ENCODE peak calls at places on chromosomes 16 and 17, in six cellular contexts. S, L, O, T, J and W are unnamed samples.

GRCh38 chr17:79023886-79024771 is at the start of gene C1QTNF1:
- DNase-seq in S (no peak), O (no peak), L (no peak), T (no peak), J (peak), W (no peak)

GRCh38 chr17:15264542-15264941 is 584 bp downstream of the PMP22 start:
- DNase-seq in L (no peak), S (no peak), T (peak), O (no peak), J (no peak), W (no peak)

GRCh38 chr16:66135376-66135775 is 231.1 kb upstream of the CDH5 start:
- DNase-seq in J (no peak), S (no peak), L (no peak), T (peak), O (no peak), W (no peak)

GRCh38 chr17:7573324-7574080 is 5.9 kb upstream of the CD68 start:
- DNase-seq in O (peak), L (peak), S (peak), J (peak), T (peak), W (peak)

GRCh38 chr16:84270071-84270470 is 24.6 kb upstream of the WFDC1 start:
- DNase-seq in T (no peak), L (no peak), J (no peak), O (no peak), S (no peak), W (no peak)

GRCh38 chr16:59212492-59213024 is 478.4 kb upstream of the GOT2 start:
- DNase-seq in L (no peak), J (no peak), T (no peak), O (no peak), S (peak), W (no peak)

GRCh38 chr16:24499193-24499814 is 40.1 kb upstream of the RBBP6 start:
- DNase-seq in T (no peak), O (no peak), L (no peak), J (no peak), S (peak), W (no peak)

GRCh38 chr17:12472613-12473173 is 193.0 kb upstream of the MYOCD start:
- DNase-seq in T (no peak), O (no peak), S (no peak), L (peak), J (no peak), W (no peak)

GRCh38 chr17:6435051-6435450 is at the start of gene AIPL1:
- DNase-seq in L (no peak), O (no peak), J (no peak), S (no peak), T (no peak), W (no peak)

GRCh38 chr16:2856061-2856670 is 1.8 kb downstream of the PRSS22 start:
- DNase-seq in T (no peak), J (no peak), S (no peak), L (no peak), O (no peak), W (no peak)

GRCh38 chr17:79947351-79948031 is 88.2 kb downstream of the TBC1D16 start:
- DNase-seq in O (no peak), S (no peak), J (peak), L (no peak), T (no peak), W (no peak)

GRCh38 chr16:54397190-54397835 is 110.7 kb upstream of the IRX3 start:
- DNase-seq in S (no peak), J (no peak), T (no peak), O (no peak), L (no peak), W (no peak)

GRCh38 chr17:82346342-82347300 is 12.4 kb upstream of the TEX19 start:
- DNase-seq in S (no peak), L (no peak), T (no peak), O (no peak), J (no peak), W (no peak)

GRCh38 chr17:82257473-82257872 is 16.0 kb downstream of the CSNK1D start:
- DNase-seq in S (peak), L (no peak), J (no peak), O (no peak), T (no peak), W (no peak)

GRCh38 chr16:29683543-29684090 is 4.6 kb downstream of the QPRT start:
- DNase-seq in J (no peak), T (no peak), L (no peak), O (no peak), S (no peak), W (no peak)

GRCh38 chr17:18119166-18119745 is 10.7 kb downstream of the MYO15A start:
- DNase-seq in L (no peak), J (no peak), S (no peak), O (no peak), T (no peak), W (no peak)

GRCh38 chr16:2252806-2253148 is 1.4 kb upstream of the ECI1 start:
- DNase-seq in S (no peak), L (no peak), J (no peak), O (no peak), T (no peak), W (no peak)

GRCh38 chr17:69669441-69670178 is 255.1 kb downstream of the MAP2K6 start:
- DNase-seq in T (no peak), J (no peak), L (peak), S (no peak), O (no peak), W (no peak)

GRCh38 chr17:43446773-43447172 is 37.0 kb upstream of the DHX8 start:
- DNase-seq in T (no peak), O (no peak), L (no peak), J (no peak), S (no peak), W (no peak)

GRCh38 chr17:1649844-1650409 is at the start of gene RILP:
- DNase-seq in T (peak), S (peak), L (no peak), O (no peak), J (peak), W (peak)

GRCh38 chr16:4026854-4027253 is 89.4 kb downstream of the ADCY9 start:
- DNase-seq in S (no peak), T (no peak), O (no peak), L (no peak), J (no peak), W (no peak)

GRCh38 chr17:43852571-43852970 is 5.6 kb downstream of the CD300LG start:
- DNase-seq in J (no peak), O (no peak), L (no peak), S (no peak), T (no peak), W (no peak)

GRCh38 chr16:78122774-78123315 is 23.4 kb downstream of the WWOX start:
- DNase-seq in L (peak), J (no peak), T (no peak), S (peak), O (no peak), W (no peak)

GRCh38 chr16:18829221-18829620 is 27.9 kb upstream of the ARL6IP1 start:
- DNase-seq in O (no peak), S (no peak), J (no peak), T (no peak), L (no peak), W (no peak)

GRCh38 chr17:40557531-40558299 is 7.6 kb downstream of the CCR7 start:
- DNase-seq in L (no peak), J (peak), S (no peak), O (no peak), T (no peak), W (no peak)
- H3K4me3 ChIP-seq in L (no peak), J (no peak), S (no peak), O (no peak), T (no peak), W (no peak)

GRCh38 chr16:6932871-6933390 is 399.7 kb upstream of the RBFOX1 start:
- DNase-seq in T (no peak), S (no peak), L (no peak), J (no peak), O (peak), W (no peak)

GRCh38 chr16:6926341-6926740 is 406.3 kb upstream of the RBFOX1 start:
- DNase-seq in T (no peak), J (no peak), S (no peak), L (no peak), O (no peak), W (no peak)

GRCh38 chr16:6926762-6927161 is 405.9 kb upstream of the RBFOX1 start:
- DNase-seq in T (no peak), L (no peak), S (no peak), O (no peak), J (no peak), W (no peak)

GRCh38 chr16:6929868-6930267 is 402.8 kb upstream of the RBFOX1 start:
- DNase-seq in J (no peak), O (no peak), L (no peak), S (no peak), T (no peak), W (no peak)
- TF ChIP-seq CTCF in J (no peak), O (no peak), L (no peak), S (no peak), T (no peak), W (no peak)

GRCh38 chr17:74842599-74843351 is 16.9 kb downstream of the GRIN2C start:
- DNase-seq in O (no peak), J (no peak), T (no peak), L (no peak), S (peak), W (no peak)
- H3K4me3 ChIP-seq in O (peak), J (peak), T (no peak), L (peak), S (no peak), W (no peak)

GRCh38 chr17:70808596-70808995 is 639.3 kb downstream of the KCNJ2 start:
- DNase-seq in L (no peak), O (no peak), T (no peak), J (no peak), S (no peak), W (no peak)
- TF ChIP-seq CTCF in L (no peak), O (peak), T (no peak), J (no peak), S (no peak), W (peak)

DNA sequence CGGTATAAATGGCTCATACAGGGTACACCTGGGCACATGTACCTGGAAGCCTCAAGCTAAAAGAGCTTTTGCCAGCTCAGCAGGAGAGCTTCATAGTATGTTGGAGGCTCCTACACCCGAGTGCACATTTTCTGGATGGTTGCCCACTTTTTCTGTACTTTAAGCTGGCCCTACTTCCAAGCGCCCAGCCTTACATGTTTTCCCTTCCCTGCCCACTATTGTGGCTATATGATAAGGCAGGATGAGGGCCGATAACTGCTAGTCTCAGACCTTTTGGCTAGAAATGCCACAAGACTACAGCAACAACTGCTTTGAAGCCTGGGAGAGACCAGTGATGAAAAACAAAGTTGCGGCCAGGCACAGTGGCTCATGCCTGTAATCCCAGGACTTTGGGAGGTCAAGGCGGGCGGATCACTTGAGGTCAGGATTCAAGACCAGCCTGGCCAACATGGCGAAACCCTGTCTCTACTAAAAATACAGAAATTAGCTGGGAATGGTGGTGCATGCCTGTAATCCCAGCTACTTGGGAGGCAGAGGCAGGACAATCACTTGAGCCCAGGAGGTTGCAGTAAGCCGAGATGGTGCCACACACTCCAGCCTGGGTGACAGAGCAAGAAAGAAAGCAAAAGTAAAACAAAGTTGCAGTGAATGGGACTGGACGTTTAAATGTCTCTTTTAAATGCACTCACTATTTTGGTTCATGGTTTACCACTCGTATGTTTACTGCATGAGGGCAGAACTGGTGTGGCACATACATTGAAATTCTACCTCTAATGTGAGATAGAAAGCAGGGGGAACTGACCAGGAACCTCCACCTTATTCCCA is 14.2 kb upstream of the MARCHF10 start:
- DNase-seq in J (no peak), S (peak), T (no peak), O (no peak), L (no peak), W (peak)
- H3K4me3 ChIP-seq in J (no peak), S (no peak), T (no peak), O (no peak), L (no peak), W (no peak)

DNA sequence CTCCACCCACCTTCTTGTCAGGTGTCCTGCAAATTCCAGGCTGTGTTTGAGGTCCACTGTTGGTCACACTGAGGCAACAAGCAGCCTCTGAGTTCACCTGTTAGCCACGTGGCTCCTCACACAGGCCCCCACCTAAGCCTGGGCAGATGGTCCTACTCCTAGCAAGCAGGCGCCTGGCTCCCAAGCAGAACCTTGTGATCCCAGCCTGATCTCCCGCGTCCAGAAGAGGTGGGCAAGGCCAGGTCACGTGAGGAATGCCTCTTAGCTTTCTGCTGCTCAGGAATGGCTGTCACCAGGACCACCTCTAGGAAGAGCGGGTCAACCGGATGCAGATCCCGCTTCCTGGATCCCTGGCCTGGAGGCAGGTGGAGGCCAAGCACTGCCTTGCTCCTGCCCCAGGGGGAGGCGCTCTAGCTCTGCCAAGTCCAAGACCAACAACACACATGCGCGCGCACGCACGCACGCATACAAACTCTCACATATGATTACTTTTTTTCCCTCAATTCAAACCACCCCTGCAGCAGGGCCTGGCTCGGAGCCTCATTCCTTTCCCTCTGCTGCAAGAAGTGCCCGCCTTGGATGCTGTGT is 9.5 kb downstream of the CYB561 start:
- DNase-seq in T (no peak), S (peak), J (no peak), L (no peak), O (no peak), W (no peak)
- TF ChIP-seq CTCF in T (no peak), S (peak), J (no peak), L (no peak), O (no peak), W (peak)

DNA sequence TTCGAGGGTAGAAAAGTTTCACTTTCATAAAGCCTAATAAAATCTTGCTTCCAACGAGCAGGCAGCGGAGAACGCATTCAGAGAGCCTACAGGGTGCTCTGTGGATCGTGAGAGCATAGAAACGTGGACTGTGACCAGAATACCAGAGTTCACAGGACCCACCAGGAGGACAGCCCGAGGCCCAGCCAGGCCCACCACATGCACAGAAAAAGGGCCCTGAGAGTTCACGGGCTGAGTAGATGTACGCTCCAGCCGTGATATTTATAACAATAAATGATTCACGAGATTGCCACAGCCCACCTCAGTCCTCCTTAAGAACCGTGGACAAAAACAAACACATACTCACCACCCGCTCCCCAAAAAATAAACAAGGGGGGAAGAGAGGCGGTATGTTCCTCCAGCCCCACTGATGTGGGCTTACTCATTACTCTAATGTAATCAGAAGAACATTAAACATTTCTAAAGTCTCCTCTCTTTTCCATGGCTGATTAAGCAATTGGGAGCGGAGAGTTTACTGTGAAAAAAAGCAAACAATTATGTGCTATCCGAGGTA is 207.2 kb downstream of the C16orf78 start:
- DNase-seq in S (no peak), O (no peak), J (no peak), T (no peak), L (no peak), W (no peak)
- H3K4me3 ChIP-seq in S (no peak), O (no peak), J (no peak), T (no peak), L (no peak), W (no peak)